ENCODE peak calls at places on chromosomes 11 and 22, in seven cellular contexts. Q, J, W, P, C, I and Z are unnamed samples.

GRCh38 chr22:17882727-17883126 is 108.5 kb upstream of the BID start:
- DNase-seq in Q (no peak), J (no peak), W (no peak), P (no peak), C (no peak), I (no peak), Z (no peak)

GRCh38 chr11:123405123-123405592 is 24.9 kb upstream of the GRAMD1B start:
- DNase-seq in Q (no peak), J (no peak), W (no peak), P (no peak), C (no peak), I (no peak), Z (peak; percentile 12)

GRCh38 chr11:134586726-134587125 is 174.7 kb upstream of the B3GAT1 start:
- DNase-seq in Q (no peak), J (no peak), W (no peak), P (no peak), C (no peak), I (no peak), Z (no peak)

GRCh38 chr11:10925149-10925926 is 67.5 kb upstream of the ZBED5 start:
- DNase-seq in Q (no peak), J (no peak), W (no peak), P (no peak), C (no peak), I (no peak), Z (no peak)

GRCh38 chr11:65915101-65915820 is 3.6 kb downstream of the C11orf68 start:
- DNase-seq in Q (no peak), J (no peak), W (no peak), P (no peak), C (no peak), I (no peak), Z (no peak)

GRCh38 chr22:45883811-45884170 is 93.2 kb downstream of the WNT7B start:
- DNase-seq in Q (no peak), J (no peak), W (no peak), P (no peak), C (no peak), I (no peak), Z (no peak)

GRCh38 chr11:44989831-44990566 is 39.3 kb upstream of the TP53I11 start:
- DNase-seq in Q (peak; percentile 90), J (no peak), W (no peak), P (no peak), C (peak; percentile 69), I (no peak), Z (no peak)

GRCh38 chr11:30463266-30463665 is 122.9 kb downstream of the MPPED2 start:
- DNase-seq in Q (no peak), J (no peak), W (no peak), P (no peak), C (no peak), I (no peak), Z (no peak)

GRCh38 chr22:46028069-46028991 is 51.4 kb upstream of the WNT7B start:
- DNase-seq in Q (peak; percentile 16), J (no peak), W (no peak), P (no peak), C (no peak), I (no peak), Z (no peak)

GRCh38 chr11:121446752-121447156 is 5.4 kb upstream of the SORL1 start:
- DNase-seq in Q (no peak), J (no peak), W (no peak), P (no peak), C (no peak), I (no peak), Z (peak; percentile 77)

GRCh38 chr22:45648320-45649070 is 23.1 kb upstream of the ATXN10 start:
- DNase-seq in Q (no peak), J (no peak), W (no peak), P (no peak), C (no peak), I (no peak), Z (no peak)

GRCh38 chr11:46675288-46675851 is 25.0 kb downstream of the ARHGAP1 start:
- DNase-seq in Q (peak; percentile 75), J (no peak), W (no peak), P (no peak), C (no peak), I (no peak), Z (peak; percentile 37)

GRCh38 chr11:94525933-94526332 is 13.7 kb downstream of the C11orf97 start:
- DNase-seq in Q (peak; percentile 9), J (no peak), W (no peak), P (no peak), C (no peak), I (no peak), Z (peak; percentile 91)